ENCODE peak calls at places on chromosome 15, in nine cellular contexts. M is activated CD4-positive, alpha-beta T cell treated with anti-CD3 and anti-CD28 coated beads for 48 hours; T is GM23338; O is NAMALWA; R is head of caudate nucleus; Z is left cardiac atrium; L is NCI-H1092; N is nephron progenitor cell; A is psoas muscle. E is an unnamed sample.

GRCh38 chr15:77749236-77749997 is 116.7 kb upstream of the LINGO1 start:
- DNase-seq in R (no peak), T (peak), L (no peak), N (no peak), A (no peak), M (no peak), O (no peak), Z (no peak), E (no peak)

GRCh38 chr15:34682673-34683072 is 72.1 kb downstream of the GJD2 start:
- DNase-seq in N (no peak), A (no peak), L (no peak), R (no peak), T (no peak), O (no peak), Z (no peak), M (no peak), E (no peak)

GRCh38 chr15:49492834-49493233 is 69.8 kb downstream of the FGF7 start:
- DNase-seq in O (no peak), T (no peak), L (no peak), M (no peak), Z (no peak), A (no peak), R (no peak), N (no peak), E (no peak)

GRCh38 chr15:83436513-83437158 is 10.5 kb upstream of the SH3GL3 start:
- DNase-seq in L (no peak), O (peak), R (peak), A (no peak), N (no peak), M (no peak), Z (no peak), T (peak), E (no peak)

GRCh38 chr15:69086427-69087205 is 72.1 kb downstream of the NOX5 start:
- DNase-seq in O (no peak), L (no peak), R (no peak), Z (no peak), A (no peak), M (no peak), T (peak), N (no peak), E (no peak)

GRCh38 chr15:96514607-96515285 is 184.2 kb downstream of the NR2F2 start:
- DNase-seq in N (no peak), T (no peak), O (peak), R (no peak), A (no peak), Z (no peak), M (no peak), L (no peak), E (no peak)

GRCh38 chr15:34620814-34621213 is 37.4 kb upstream of the GOLGA8B start:
- DNase-seq in L (no peak), O (no peak), Z (no peak), N (no peak), T (no peak), A (no peak), R (no peak), M (no peak), E (no peak)

GRCh38 chr15:39188930-39189329 is 391.9 kb upstream of the THBS1 start:
- DNase-seq in R (no peak), M (no peak), A (no peak), Z (no peak), N (no peak), O (no peak), L (no peak), T (no peak), E (no peak)

GRCh38 chr15:55526559-55527036 is 18.6 kb upstream of the DNAAF4 start:
- DNase-seq in A (no peak), Z (peak), L (peak), R (peak), O (peak), N (no peak), T (peak), M (peak), E (no peak)